ENCODE peak calls at places on chromosomes 2 and 18, in four cellular contexts. One of them, this sample, is unnamed.
A peak's percentile ranks its signal among the peaks of the same experiment; 100 is the strongest.

GRCh38 chr2:39730685-39731302 is 48.3 kb downstream of the THUMPD2 start:
- DNase-seq in testis: no peak
- DNase-seq in A549: peak; percentile 34
- DNase-seq in adrenal gland: no peak
- DNase-seq in this sample: no peak

GRCh38 chr2:202375006-202375610 is 1.0 kb upstream of the BMPR2 start:
- DNase-seq in adrenal gland: peak; percentile 85
- DNase-seq in testis: peak; percentile 68
- DNase-seq in A549: peak; percentile 74
- DNase-seq in this sample: peak; percentile 31

GRCh38 chr2:195051401-195051800 is 605.6 kb upstream of the SLC39A10 start:
- DNase-seq in A549: no peak
- DNase-seq in adrenal gland: no peak
- DNase-seq in testis: no peak
- DNase-seq in this sample: no peak

GRCh38 chr2:29662841-29663240 is 258.5 kb downstream of the ALK start:
- DNase-seq in A549: peak; percentile 26
- DNase-seq in adrenal gland: no peak
- DNase-seq in testis: no peak
- DNase-seq in this sample: no peak

GRCh38 chr2:5111581-5111980 is 580.6 kb upstream of the SOX11 start:
- DNase-seq in adrenal gland: no peak
- DNase-seq in A549: no peak
- DNase-seq in testis: no peak
- DNase-seq in this sample: no peak

GRCh38 chr2:17736989-17737388 is 16.6 kb downstream of the SMC6 start:
- DNase-seq in A549: no peak
- DNase-seq in testis: no peak
- DNase-seq in adrenal gland: no peak
- DNase-seq in this sample: no peak

GRCh38 chr2:61853086-61853847 is 593 bp downstream of the FAM161A start:
- DNase-seq in A549: peak; percentile 77
- DNase-seq in testis: peak; percentile 85
- DNase-seq in adrenal gland: peak; percentile 80
- DNase-seq in this sample: peak; percentile 79

GRCh38 chr2:27765621-27766286 is 5.8 kb upstream of the MRPL33 start:
- DNase-seq in A549: peak; percentile 37
- DNase-seq in adrenal gland: peak; percentile 87
- DNase-seq in testis: peak; percentile 72
- DNase-seq in this sample: no peak

GRCh38 chr2:179106342-179107178 is 56.6 kb upstream of the CCDC141 start:
- DNase-seq in adrenal gland: peak; percentile 81
- DNase-seq in A549: peak; percentile 84
- DNase-seq in testis: peak; percentile 20
- DNase-seq in this sample: peak; percentile 12

GRCh38 chr2:177291701-177292100 is 27.2 kb upstream of the NFE2L2 start:
- DNase-seq in A549: no peak
- DNase-seq in adrenal gland: no peak
- DNase-seq in testis: no peak
- DNase-seq in this sample: no peak

GRCh38 chr2:11778923-11779757 is 32.7 kb downstream of the LPIN1 start:
- DNase-seq in adrenal gland: peak; percentile 89
- DNase-seq in A549: peak; percentile 66
- DNase-seq in testis: peak; percentile 90
- DNase-seq in this sample: peak; percentile 84

GRCh38 chr18:74982946-74983635 is 225.8 kb downstream of the PTGR3 start:
- DNase-seq in A549: no peak
- DNase-seq in testis: no peak
- DNase-seq in adrenal gland: no peak
- DNase-seq in this sample: no peak

GRCh38 chr2:111122631-111123421 is 2.1 kb downstream of the BCL2L11 start:
- DNase-seq in A549: peak; percentile 76
- DNase-seq in adrenal gland: peak; percentile 95
- DNase-seq in testis: peak; percentile 87
- DNase-seq in this sample: peak; percentile 71
- TF ChIP-seq POLR2A in A549: peak; percentile 10
- TF ChIP-seq POLR2A in adrenal gland: peak; percentile 32
- TF ChIP-seq POLR2A in testis: no peak
- TF ChIP-seq POLR2A in this sample: no peak

GRCh38 chr18:657311-657997 is at the start of gene TYMS:
- DNase-seq in A549: peak; percentile 85
- DNase-seq in testis: peak; percentile 45
- DNase-seq in adrenal gland: no peak
- DNase-seq in this sample: peak; percentile 75
- TF ChIP-seq POLR2A in A549: no peak
- TF ChIP-seq POLR2A in testis: no peak
- TF ChIP-seq POLR2A in adrenal gland: no peak
- TF ChIP-seq POLR2A in this sample: peak; percentile 52

DNA sequence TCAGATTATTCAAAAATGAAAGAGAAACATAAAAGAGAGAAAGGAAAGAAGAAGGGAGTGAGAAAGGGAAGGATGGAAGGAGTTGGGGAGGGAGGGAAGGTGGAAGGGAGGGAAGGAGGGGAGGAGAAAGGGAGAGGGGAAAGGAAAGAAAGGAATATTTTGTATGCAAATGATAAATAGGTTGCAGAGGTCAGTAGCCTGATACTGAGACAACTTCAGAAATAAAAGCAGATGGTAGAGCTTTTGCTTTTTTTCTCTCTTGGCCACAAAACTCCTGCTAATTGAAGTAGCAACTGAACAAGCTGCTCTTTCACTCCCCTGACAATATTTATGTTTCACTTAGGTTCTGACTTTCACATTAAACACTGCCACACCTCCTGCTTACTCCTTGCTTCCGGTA is 598.3 kb downstream of the NRXN1 start:
- DNase-seq in testis: no peak
- DNase-seq in A549: no peak
- DNase-seq in adrenal gland: no peak
- DNase-seq in this sample: no peak
- TF ChIP-seq POLR2A in testis: no peak
- TF ChIP-seq POLR2A in A549: no peak
- TF ChIP-seq POLR2A in adrenal gland: no peak
- TF ChIP-seq POLR2A in this sample: no peak

GRCh38 chr2:200305797-200306718 is at the start of gene SPATS2L:
- DNase-seq in A549: peak; percentile 87
- DNase-seq in testis: peak; percentile 87
- DNase-seq in adrenal gland: peak; percentile 82
- DNase-seq in this sample: peak; percentile 52
- TF ChIP-seq POLR2A in A549: peak; percentile 83
- TF ChIP-seq POLR2A in testis: no peak
- TF ChIP-seq POLR2A in adrenal gland: peak; percentile 57
- TF ChIP-seq POLR2A in this sample: no peak

DNA sequence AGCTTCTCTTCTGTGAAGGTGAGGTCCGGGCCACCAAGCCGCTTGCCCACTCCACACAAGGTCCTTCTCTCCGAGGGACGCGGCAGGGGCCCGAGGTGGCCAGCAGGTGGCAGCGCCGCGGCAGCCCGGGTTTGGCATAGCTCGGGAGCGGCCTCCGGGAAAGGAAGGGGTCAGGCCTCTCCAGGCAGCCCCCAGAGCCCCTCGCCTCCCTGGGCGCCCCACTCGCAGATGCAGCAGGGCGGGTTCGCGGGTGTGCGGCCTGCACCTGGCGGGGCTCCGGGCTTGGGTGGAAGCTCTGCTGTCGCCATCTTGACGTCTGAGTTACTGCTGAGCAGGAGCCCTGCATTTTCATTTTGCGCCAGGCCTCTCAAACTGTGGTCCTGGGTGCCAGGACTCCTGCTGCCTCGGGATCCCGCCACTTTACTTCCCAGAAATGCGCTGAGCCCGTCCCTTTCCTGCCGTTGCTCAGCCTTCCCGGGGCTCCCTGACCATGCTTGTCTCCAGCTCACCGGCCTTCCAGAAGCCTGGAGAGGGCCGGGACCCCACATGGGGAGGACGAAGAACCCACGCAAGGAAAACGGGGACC is 18.6 kb upstream of the NCL start:
- DNase-seq in testis: peak; percentile 80
- DNase-seq in adrenal gland: peak; percentile 86
- DNase-seq in A549: peak; percentile 69
- DNase-seq in this sample: peak; percentile 68
- TF ChIP-seq POLR2A in testis: no peak
- TF ChIP-seq POLR2A in adrenal gland: no peak
- TF ChIP-seq POLR2A in A549: no peak
- TF ChIP-seq POLR2A in this sample: no peak

DNA sequence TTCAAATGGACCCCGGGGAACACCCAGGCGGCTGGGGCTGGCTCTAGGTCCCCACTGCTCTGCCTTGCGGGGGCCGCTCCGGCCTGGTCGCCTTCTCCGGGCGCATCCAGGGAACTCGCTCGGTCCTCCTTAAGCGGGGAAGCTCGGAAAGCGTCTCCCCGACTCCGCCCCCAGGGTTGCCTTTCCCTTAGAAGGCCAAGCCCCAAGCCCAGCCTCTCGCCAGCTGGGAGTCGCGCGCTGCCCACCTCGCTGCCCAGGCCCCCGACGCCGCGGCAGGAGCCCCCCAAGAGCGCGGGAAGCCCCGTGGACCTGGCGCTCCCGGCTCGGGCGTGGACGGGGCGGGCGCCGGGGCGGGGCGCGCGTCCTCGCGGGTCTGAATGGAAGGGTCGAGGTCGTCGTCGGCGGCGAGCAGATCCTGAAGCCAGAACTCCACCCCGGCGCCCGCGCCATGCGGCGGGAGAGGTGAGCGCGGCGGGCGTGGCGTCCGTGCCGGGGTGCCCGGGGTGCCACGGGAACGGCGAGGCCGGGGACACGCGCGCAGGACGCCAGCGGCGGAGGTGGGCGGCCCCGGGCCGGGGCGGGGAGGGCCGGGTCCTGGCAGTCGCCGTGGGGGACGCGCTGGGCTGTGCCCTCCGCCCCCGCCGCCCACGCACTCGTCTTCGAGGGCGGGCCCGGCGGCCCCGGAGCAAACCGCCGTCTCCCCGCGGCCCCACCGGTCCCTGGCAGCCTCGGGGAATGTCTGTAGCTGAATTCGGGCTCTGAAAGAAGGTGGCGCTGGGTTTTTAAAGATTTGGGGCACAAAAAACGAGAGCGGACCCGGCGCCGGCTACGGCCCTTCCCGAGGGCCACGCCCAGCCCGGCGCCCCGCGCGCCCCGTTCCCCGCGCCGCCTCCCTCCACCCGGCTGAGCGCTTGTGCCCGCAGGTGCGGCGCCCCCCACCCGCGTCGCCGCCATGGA is at the start of gene BOK:
- DNase-seq in adrenal gland: peak; percentile 71
- DNase-seq in testis: peak; percentile 81
- DNase-seq in A549: peak; percentile 84
- DNase-seq in this sample: peak; percentile 78
- TF ChIP-seq POLR2A in adrenal gland: peak; percentile 12
- TF ChIP-seq POLR2A in testis: no peak
- TF ChIP-seq POLR2A in A549: peak; percentile 22
- TF ChIP-seq POLR2A in this sample: no peak

DNA sequence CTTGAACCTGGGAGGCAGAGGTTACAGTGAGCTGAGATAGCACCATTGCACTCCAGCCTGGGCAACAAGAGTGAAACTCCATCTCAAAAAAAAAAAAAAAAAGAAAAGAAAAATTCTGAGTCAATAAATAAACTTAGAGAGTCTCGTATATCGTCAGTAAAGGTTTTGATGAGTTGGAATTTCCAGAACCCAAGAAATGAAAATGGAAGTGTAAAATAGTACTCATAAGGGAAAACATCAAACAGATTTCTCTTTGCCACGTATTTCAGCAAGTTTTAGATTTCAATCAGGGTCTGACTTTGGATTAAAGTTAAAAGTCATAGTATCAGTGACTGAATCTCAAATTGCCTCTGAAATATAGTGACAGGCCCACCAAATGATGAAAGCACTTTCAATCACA is 71.4 kb upstream of the SPOPL start:
- DNase-seq in testis: no peak
- DNase-seq in A549: no peak
- DNase-seq in adrenal gland: no peak
- DNase-seq in this sample: no peak
- TF ChIP-seq POLR2A in testis: no peak
- TF ChIP-seq POLR2A in A549: no peak
- TF ChIP-seq POLR2A in adrenal gland: no peak
- TF ChIP-seq POLR2A in this sample: no peak

DNA sequence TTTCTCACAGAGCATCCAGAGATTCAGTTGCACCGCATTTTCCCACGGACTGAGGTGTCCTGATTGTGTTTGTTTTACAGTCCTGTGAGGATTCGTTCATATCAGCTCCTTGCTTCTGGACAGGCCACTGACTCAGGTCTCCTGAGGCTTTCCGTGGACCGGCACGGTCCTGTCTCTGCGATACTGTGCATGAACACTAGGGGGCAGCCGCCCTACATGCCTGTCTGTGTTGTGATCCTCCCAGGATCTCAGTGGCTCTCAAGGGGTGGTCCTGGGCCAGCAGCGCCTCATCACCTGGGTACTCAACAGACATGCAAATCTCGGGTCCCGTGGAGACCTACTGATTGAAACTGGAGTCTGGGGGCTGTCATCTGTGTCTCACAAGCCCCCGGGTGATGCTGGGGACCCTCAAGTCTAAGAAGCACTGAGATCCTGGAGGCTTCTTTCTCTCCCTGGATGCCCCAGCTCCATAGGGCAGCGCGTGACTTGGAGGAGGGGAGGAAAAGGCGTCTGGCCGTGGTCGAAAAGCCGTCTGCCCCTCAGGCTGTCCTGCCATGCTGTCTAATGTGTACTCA is 28.9 kb downstream of the IL1R2 start:
- DNase-seq in A549: peak; percentile 87
- DNase-seq in testis: peak; percentile 95
- DNase-seq in adrenal gland: peak; percentile 98
- DNase-seq in this sample: peak; percentile 67
- TF ChIP-seq POLR2A in A549: no peak
- TF ChIP-seq POLR2A in testis: no peak
- TF ChIP-seq POLR2A in adrenal gland: no peak
- TF ChIP-seq POLR2A in this sample: no peak

GRCh38 chr2:52083214-52083613 is 1051.3 kb upstream of the NRXN1 start:
- DNase-seq in A549: no peak
- DNase-seq in testis: no peak
- DNase-seq in adrenal gland: no peak
- DNase-seq in this sample: no peak
- TF ChIP-seq POLR2A in A549: no peak
- TF ChIP-seq POLR2A in testis: no peak
- TF ChIP-seq POLR2A in adrenal gland: no peak
- TF ChIP-seq POLR2A in this sample: no peak

DNA sequence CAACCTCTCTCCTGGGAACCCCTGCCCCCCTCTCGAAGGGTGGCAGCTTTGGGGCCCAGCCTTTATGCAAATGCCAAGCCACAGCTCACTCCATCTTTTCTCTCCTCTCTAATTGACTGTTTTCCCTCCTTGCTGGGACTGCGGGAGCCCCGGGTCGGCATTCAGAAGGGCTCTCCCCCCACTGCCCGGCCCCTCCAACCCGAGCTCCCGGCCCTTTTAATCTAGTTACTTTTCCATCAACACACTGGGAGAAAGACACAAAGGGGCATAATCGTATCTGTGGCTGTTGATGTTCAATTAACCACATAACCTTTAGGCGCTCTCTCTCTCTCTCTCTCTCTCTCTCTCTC is 95.4 kb downstream of the INHBB start:
- DNase-seq in adrenal gland: no peak
- DNase-seq in testis: no peak
- DNase-seq in A549: no peak
- DNase-seq in this sample: no peak
- TF ChIP-seq POLR2A in adrenal gland: no peak
- TF ChIP-seq POLR2A in testis: no peak
- TF ChIP-seq POLR2A in A549: no peak
- TF ChIP-seq POLR2A in this sample: no peak

This sample was measured in H54.